ENCODE peak calls at places on chromosome 11, in five cellular contexts. U is tibial artery, J is brain microvascular endothelial cell, Z is pancreas, E is HCT116. K is an unnamed sample.

GRCh38 chr11:66639066-66639813 is 737 bp downstream of the RBM4 start:
- DNase-seq in U (no peak), J (peak; percentile 22), Z (peak; percentile 40), E (no peak), K (no peak)

GRCh38 chr11:97537407-97538150 is 1147.8 kb downstream of the JRKL start:
- DNase-seq in U (no peak), J (no peak), Z (no peak), E (no peak), K (no peak)

GRCh38 chr11:64007160-64007628 is 21.0 kb downstream of the OTUB1 start:
- DNase-seq in U (no peak), J (no peak), Z (no peak), E (no peak), K (no peak)

GRCh38 chr11:63599211-63600122 is 14.8 kb downstream of the PLAAT3 start:
- DNase-seq in U (no peak), J (peak; percentile 91), Z (peak; percentile 6), E (no peak), K (no peak)

GRCh38 chr11:44120169-44120568 is 24.7 kb downstream of the EXT2 start:
- DNase-seq in U (no peak), J (no peak), Z (no peak), E (no peak), K (no peak)

GRCh38 chr11:8080674-8081590 is at the start of gene TUB:
- DNase-seq in U (no peak), J (no peak), Z (no peak), E (no peak), K (peak; percentile 61)

GRCh38 chr11:1112351-1113191 is 37.9 kb downstream of the MUC2 start:
- DNase-seq in U (peak; percentile 44), J (no peak), Z (no peak), E (no peak), K (peak; percentile 54)

GRCh38 chr11:12784987-12785386 is 110.8 kb downstream of the TEAD1 start:
- DNase-seq in U (no peak), J (no peak), Z (no peak), E (no peak), K (no peak)

GRCh38 chr11:130728185-130729160 is 187.8 kb downstream of the SNX19 start:
- DNase-seq in U (no peak), J (no peak), Z (no peak), E (no peak), K (no peak)

GRCh38 chr11:59601788-59602187 is 13.8 kb downstream of the OSBP start:
- DNase-seq in U (no peak), J (no peak), Z (peak; percentile 42), E (no peak), K (no peak)

GRCh38 chr11:43789700-43790443 is 90.8 kb upstream of the ALKBH3 start:
- DNase-seq in U (no peak), J (peak; percentile 28), Z (no peak), E (peak; percentile 22), K (no peak)

GRCh38 chr11:123253909-123254308 is 58.9 kb upstream of the CLMP start:
- DNase-seq in U (no peak), J (no peak), Z (no peak), E (no peak), K (no peak)

GRCh38 chr11:12220305-12220704 is 109.9 kb downstream of the MICAL2 start:
- DNase-seq in U (peak; percentile 91), J (no peak), Z (peak; percentile 62), E (no peak), K (no peak)

GRCh38 chr11:116580828-116581227 is 192.0 kb downstream of the BUD13 start:
- DNase-seq in U (no peak), J (no peak), Z (no peak), E (no peak), K (peak; percentile 62)

GRCh38 chr11:24885580-24886173 is 388.8 kb downstream of the LUZP2 start:
- DNase-seq in U (no peak), J (no peak), Z (no peak), E (no peak), K (no peak)

GRCh38 chr11:70631624-70632047 is 233.3 kb downstream of the CTTN start:
- DNase-seq in U (no peak), J (no peak), Z (no peak), E (no peak), K (no peak)

GRCh38 chr11:235180-235997 is 753 bp downstream of the SIRT3 start:
- DNase-seq in U (no peak), J (no peak), Z (no peak), E (no peak), K (no peak)

GRCh38 chr11:122709042-122709760 is 53.7 kb downstream of the UBASH3B start:
- DNase-seq in U (no peak), J (peak; percentile 84), Z (no peak), E (peak; percentile 33), K (no peak)

GRCh38 chr11:95512682-95513081 is 276.9 kb downstream of the FAM76B start:
- DNase-seq in U (peak; percentile 80), J (peak; percentile 93), Z (peak; percentile 17), E (no peak), K (no peak)

GRCh38 chr11:128417607-128418324 is 169.6 kb downstream of the ETS1 start:
- DNase-seq in U (no peak), J (peak; percentile 81), Z (no peak), E (no peak), K (no peak)

GRCh38 chr11:119307974-119308373 is 9.0 kb downstream of the MCAM start:
- DNase-seq in U (peak; percentile 83), J (no peak), Z (no peak), E (no peak), K (no peak)

GRCh38 chr11:96969251-96969650 is 579.4 kb downstream of the JRKL start:
- DNase-seq in U (no peak), J (no peak), Z (no peak), E (no peak), K (no peak)

GRCh38 chr11:118290923-118291322 is 13.6 kb upstream of the CD3E start:
- DNase-seq in U (no peak), J (no peak), Z (peak; percentile 49), E (peak; percentile 51), K (no peak)

GRCh38 chr11:69461272-69461962 is 20.0 kb upstream of the LINC01488 start:
- DNase-seq in U (no peak), J (no peak), Z (no peak), E (no peak), K (peak; percentile 6)

GRCh38 chr11:129528296-129528695 is 152.6 kb downstream of the BARX2 start:
- DNase-seq in U (no peak), J (no peak), Z (no peak), E (no peak), K (no peak)

GRCh38 chr11:69234740-69235710 is 58.9 kb upstream of the MYEOV start:
- DNase-seq in U (no peak), J (no peak), Z (peak; percentile 8), E (no peak), K (no peak)

GRCh38 chr11:118434123-118434552 is 2.2 kb upstream of the KMT2A start:
- DNase-seq in U (no peak), J (no peak), Z (no peak), E (no peak), K (no peak)

GRCh38 chr11:12900496-12900895 is 108.6 kb upstream of the RASSF10 start:
- DNase-seq in U (no peak), J (peak; percentile 90), Z (no peak), E (no peak), K (no peak)

GRCh38 chr11:2484576-2485125 is 39.8 kb downstream of the KCNQ1 start:
- DNase-seq in U (no peak), J (no peak), Z (no peak), E (no peak), K (no peak)
- H3K27me3 ChIP-seq in U (peaks cover 14% of the 10 kb centered on the region), J (no peaks in the 10 kb centered on the region), Z (no peaks in the 10 kb centered on the region), E (no peaks in the 10 kb centered on the region), K (no peaks in the 10 kb centered on the region)

DNA sequence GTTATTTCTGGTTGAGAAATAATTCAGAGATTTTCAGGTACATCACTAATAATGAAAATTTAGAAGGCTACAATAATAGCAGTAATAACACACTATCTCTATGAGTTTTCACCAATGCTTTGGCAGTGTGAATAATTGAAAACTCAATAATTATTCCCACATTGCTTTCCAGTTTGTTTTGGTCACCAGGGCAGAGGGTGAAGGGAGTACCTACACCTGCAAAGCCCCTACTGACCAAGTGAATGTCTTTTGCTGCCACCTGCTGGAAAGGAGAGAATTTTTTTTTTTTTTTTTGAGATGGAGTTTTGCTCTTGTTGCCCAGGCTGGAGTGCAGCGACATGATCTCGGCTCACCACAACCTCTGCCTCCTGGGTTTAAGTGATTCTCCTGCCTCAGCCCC is 3.2 kb downstream of the NELL1 start:
- DNase-seq in U (no peak), J (no peak), Z (no peak), E (peak; percentile 6), K (no peak)
- H3K27me3 ChIP-seq in U (peaks cover 56% of the 10 kb centered on the region), J (peaks cover 38% of the 10 kb centered on the region), Z (no peaks in the 10 kb centered on the region), E (peaks cover 7% of the 10 kb centered on the region), K (peaks cover 56% of the 10 kb centered on the region)

GRCh38 chr11:111448420-111448819 is 63.8 kb downstream of the BTG4 start:
- DNase-seq in U (no peak), J (no peak), Z (no peak), E (no peak), K (no peak)
- H3K27me3 ChIP-seq in U (peaks cover 4% of the 10 kb centered on the region), J (no peaks in the 10 kb centered on the region), Z (no peaks in the 10 kb centered on the region), E (no peaks in the 10 kb centered on the region), K (no peaks in the 10 kb centered on the region)

GRCh38 chr11:20164152-20164551 is 3.9 kb upstream of the DBX1 start:
- DNase-seq in U (no peak), J (no peak), Z (no peak), E (no peak), K (no peak)
- H3K27me3 ChIP-seq in U (peaks cover 96% of the 10 kb centered on the region), J (peaks cover 64% of the 10 kb centered on the region), Z (peaks cover 16% of the 10 kb centered on the region), E (no peaks in the 10 kb centered on the region), K (peaks cover 83% of the 10 kb centered on the region)

GRCh38 chr11:19474211-19474610 is 233.5 kb upstream of the E2F8 start:
- DNase-seq in U (no peak), J (no peak), Z (no peak), E (no peak), K (no peak)
- H3K27me3 ChIP-seq in U (peaks cover 11% of the 10 kb centered on the region), J (peaks cover 14% of the 10 kb centered on the region), Z (no peaks in the 10 kb centered on the region), E (peaks cover 74% of the 10 kb centered on the region), K (peaks cover 21% of the 10 kb centered on the region)